ENCODE peak calls at places on chromosome 20, in nine cellular contexts. Y, L, E, W, B, Z, D, F and I are unnamed samples.

GRCh38 chr20:15342987-15343639 is 1005.7 kb upstream of the FLRT3 start:
- DNase-seq in Y (no peak), L (no peak), E (peak; percentile 23), W (no peak), B (no peak), Z (no peak), D (no peak), F (peak; percentile 5), I (no peak)

GRCh38 chr20:57582432-57583288 is 21.8 kb downstream of the PCK1 start:
- DNase-seq in Y (no peak), L (no peak), E (no peak), W (peak; percentile 31), B (peak; percentile 56), Z (no peak), D (no peak), F (peak; percentile 53), I (peak; percentile 76)

GRCh38 chr20:51383891-51384510 is 158.5 kb downstream of the NFATC2 start:
- DNase-seq in Y (no peak), L (no peak), E (no peak), W (no peak), B (no peak), Z (no peak), D (no peak), F (no peak), I (no peak)

GRCh38 chr20:36391456-36391855 is 85.3 kb downstream of the DLGAP4 start:
- DNase-seq in Y (no peak), L (no peak), E (no peak), W (no peak), B (peak; percentile 92), Z (no peak), D (no peak), F (no peak), I (peak; percentile 86)

GRCh38 chr20:62562831-62563230 is 79.5 kb upstream of the SLCO4A1 start:
- DNase-seq in Y (no peak), L (no peak), E (no peak), W (no peak), B (no peak), Z (no peak), D (no peak), F (no peak), I (no peak)

GRCh38 chr20:63095718-63096654 is 89.2 kb upstream of the BHLHE23 start:
- DNase-seq in Y (no peak), L (peak; percentile 5), E (peak; percentile 17), W (no peak), B (no peak), Z (no peak), D (no peak), F (no peak), I (peak; percentile 48)

GRCh38 chr20:51272392-51272791 is 249.5 kb upstream of the KCNG1 start:
- DNase-seq in Y (no peak), L (no peak), E (no peak), W (no peak), B (no peak), Z (no peak), D (no peak), F (no peak), I (no peak)

GRCh38 chr20:23118766-23119165 is 32.6 kb upstream of the CD93 start:
- DNase-seq in Y (no peak), L (no peak), E (no peak), W (no peak), B (no peak), Z (no peak), D (no peak), F (no peak), I (no peak)